ENCODE peak calls at places on chromosomes 7 and 10, in seven cellular contexts. L is stomach, Q is A549, U is adrenal gland, T is uterus, E is prostate gland, R is spleen. A is an unnamed sample.

GRCh38 chr10:123970207-123970926 is 78.8 kb upstream of the CPXM2 start:
- DNase-seq in L (no peak), Q (no peak), U (no peak), T (no peak), E (no peak), R (no peak), A (no peak)

GRCh38 chr7:77702451-77703219 is 6.4 kb downstream of the RSBN1L start:
- DNase-seq in L (no peak), Q (no peak), U (no peak), T (no peak), E (no peak), R (no peak), A (no peak)

GRCh38 chr7:113652501-113652900 is 266.3 kb downstream of the PPP1R3A start:
- DNase-seq in L (no peak), Q (no peak), U (no peak), T (no peak), E (no peak), R (no peak), A (no peak)

GRCh38 chr10:97738616-97739015 is 1.7 kb downstream of the ZFYVE27 start:
- DNase-seq in L (no peak), Q (no peak), U (no peak), T (no peak), E (no peak), R (no peak), A (no peak)

GRCh38 chr7:135525426-135525825 is 15.5 kb upstream of the CNOT4 start:
- DNase-seq in L (no peak), Q (no peak), U (no peak), T (no peak), E (no peak), R (no peak), A (no peak)

GRCh38 chr10:68938117-68938516 is 17.9 kb upstream of the DDX21 start:
- DNase-seq in L (peak), Q (peak), U (no peak), T (no peak), E (no peak), R (no peak), A (no peak)

GRCh38 chr7:53697913-53698312 is 662.5 kb downstream of the POM121L12 start:
- DNase-seq in L (no peak), Q (no peak), U (no peak), T (no peak), E (no peak), R (no peak), A (no peak)

GRCh38 chr7:11969627-11970026 is 137.6 kb upstream of the THSD7A start:
- DNase-seq in L (no peak), Q (no peak), U (no peak), T (no peak), E (no peak), R (no peak), A (no peak)

GRCh38 chr7:22319424-22320403 is 37.2 kb downstream of the RAPGEF5 start:
- DNase-seq in L (no peak), Q (no peak), U (no peak), T (no peak), E (no peak), R (no peak), A (no peak)

GRCh38 chr7:39645482-39646407 is 22.4 kb downstream of the RALA start:
- DNase-seq in L (no peak), Q (no peak), U (peak), T (no peak), E (no peak), R (no peak), A (no peak)

GRCh38 chr7:144004703-144005102 is 4.6 kb downstream of the OR6B1 start:
- DNase-seq in L (no peak), Q (no peak), U (no peak), T (no peak), E (no peak), R (no peak), A (no peak)

GRCh38 chr10:114271779-114272167 is 32.7 kb downstream of the VWA2 start:
- DNase-seq in L (peak), Q (peak), U (peak), T (peak), E (no peak), R (no peak), A (no peak)

GRCh38 chr7:158819571-158820203 is 9.6 kb downstream of the ESYT2 start:
- DNase-seq in L (no peak), Q (no peak), U (no peak), T (no peak), E (no peak), R (no peak), A (no peak)

GRCh38 chr7:101746311-101746710 is 71.1 kb upstream of the CUX1 start:
- DNase-seq in L (no peak), Q (no peak), U (no peak), T (no peak), E (no peak), R (no peak), A (no peak)

GRCh38 chr10:3716093-3716492 is 68.9 kb downstream of the KLF6 start:
- DNase-seq in L (no peak), Q (no peak), U (no peak), T (no peak), E (no peak), R (no peak), A (no peak)

GRCh38 chr7:101567231-101567630 is 61.9 kb downstream of the MYL10 start:
- DNase-seq in L (no peak), Q (no peak), U (no peak), T (no peak), E (no peak), R (no peak), A (no peak)

GRCh38 chr10:10910634-10911033 is 107.0 kb upstream of the CELF2 start:
- DNase-seq in L (no peak), Q (no peak), U (no peak), T (no peak), E (no peak), R (no peak), A (no peak)

GRCh38 chr10:76117949-76118348 is 686.5 kb downstream of the LRMDA start:
- DNase-seq in L (no peak), Q (no peak), U (no peak), T (no peak), E (no peak), R (no peak), A (no peak)

GRCh38 chr7:47327306-47327697 is 254.6 kb downstream of the TNS3 start:
- DNase-seq in L (no peak), Q (no peak), U (no peak), T (no peak), E (no peak), R (no peak), A (no peak)

GRCh38 chr7:155339474-155339873 is 41.8 kb downstream of the INSIG1 start:
- DNase-seq in L (no peak), Q (no peak), U (no peak), T (no peak), E (no peak), R (peak), A (no peak)

GRCh38 chr10:93513091-93513490 is 16.7 kb downstream of the CEP55 start:
- DNase-seq in L (no peak), Q (no peak), U (no peak), T (no peak), E (no peak), R (no peak), A (no peak)

GRCh38 chr10:100303724-100304319 is 17.3 kb upstream of the BLOC1S2 start:
- DNase-seq in L (no peak), Q (peak), U (no peak), T (no peak), E (no peak), R (no peak), A (no peak)

GRCh38 chr10:29830526-29831512 is 196.0 kb upstream of the SVIL start:
- DNase-seq in L (no peak), Q (no peak), U (no peak), T (peak), E (no peak), R (no peak), A (no peak)

GRCh38 chr7:1220958-1221745 is 11.5 kb upstream of the UNCX start:
- DNase-seq in L (no peak), Q (no peak), U (no peak), T (no peak), E (no peak), R (no peak), A (no peak)

GRCh38 chr10:36677170-36677768 is 448.1 kb upstream of the ANKRD30A start:
- DNase-seq in L (no peak), Q (no peak), U (no peak), T (no peak), E (no peak), R (no peak), A (no peak)

GRCh38 chr7:46839651-46840050 is 742.3 kb downstream of the TNS3 start:
- DNase-seq in L (no peak), Q (no peak), U (no peak), T (no peak), E (no peak), R (no peak), A (no peak)

GRCh38 chr10:51233337-51234100 is 159.2 kb downstream of the PRKG1 start:
- DNase-seq in L (no peak), Q (no peak), U (no peak), T (no peak), E (no peak), R (no peak), A (no peak)

GRCh38 chr10:87054373-87055295 is 34.5 kb downstream of the FAM25A start:
- DNase-seq in L (no peak), Q (no peak), U (peak), T (no peak), E (no peak), R (no peak), A (no peak)

GRCh38 chr10:118485641-118486040 is 109.8 kb downstream of the PRLHR start:
- DNase-seq in L (no peak), Q (no peak), U (no peak), T (no peak), E (no peak), R (no peak), A (no peak)

GRCh38 chr10:99708428-99709010 is 23.4 kb downstream of the COX15 start:
- DNase-seq in L (no peak), Q (peak), U (no peak), T (peak), E (no peak), R (no peak), A (no peak)

GRCh38 chr10:132115736-132116135 is 50.0 kb downstream of the JAKMIP3 start:
- DNase-seq in L (no peak), Q (no peak), U (no peak), T (no peak), E (no peak), R (peak), A (no peak)

GRCh38 chr10:121988361-121989324 is at the start of gene TACC2:
- DNase-seq in L (no peak), Q (no peak), U (no peak), T (no peak), E (no peak), R (no peak), A (no peak)

GRCh38 chr10:133261726-133262325 is 14.8 kb downstream of the ADAM8 start:
- DNase-seq in L (peak), Q (peak), U (peak), T (peak), E (peak), R (peak), A (peak)
- H3K27ac ChIP-seq in L (peak), Q (peak), U (no peak), T (peak), E (peak), R (peak), A (peak)

GRCh38 chr7:56107954-56108258 is 1.6 kb upstream of the CHCHD2 start:
- DNase-seq in L (no peak), Q (no peak), U (no peak), T (no peak), E (no peak), R (no peak), A (no peak)

GRCh38 chr7:56105508-56105907 is 768 bp downstream of the CHCHD2 start:
- DNase-seq in L (no peak), Q (peak), U (peak), T (no peak), E (no peak), R (peak), A (peak)

GRCh38 chr7:56110611-56111010 is 4.3 kb upstream of the CHCHD2 start:
- DNase-seq in L (no peak), Q (no peak), U (no peak), T (no peak), E (no peak), R (no peak), A (no peak)

GRCh38 chr7:56106108-56107073 is at the start of gene CHCHD2:
- DNase-seq in L (peak), Q (peak), U (peak), T (peak), E (peak), R (peak), A (peak)
- TF ChIP-seq POLR2A in L (no peak), Q (peak), U (peak), T (peak), E (peak), R (peak), A (peak)

GRCh38 chr7:50791921-50792341 is 9.2 kb upstream of the GRB10 start:
- DNase-seq in L (no peak), Q (peak), U (no peak), T (peak), E (peak), R (no peak), A (no peak)

GRCh38 chr7:50793115-50793946 is 10.6 kb upstream of the GRB10 start:
- DNase-seq in L (peak), Q (peak), U (peak), T (peak), E (peak), R (peak), A (no peak)

GRCh38 chr7:50793947-50794570 is 11.4 kb upstream of the GRB10 start:
- DNase-seq in L (no peak), Q (no peak), U (no peak), T (no peak), E (no peak), R (no peak), A (no peak)

GRCh38 chr7:50792342-50793114 is 9.8 kb upstream of the GRB10 start:
- DNase-seq in L (no peak), Q (peak), U (peak), T (peak), E (no peak), R (peak), A (no peak)

DNA sequence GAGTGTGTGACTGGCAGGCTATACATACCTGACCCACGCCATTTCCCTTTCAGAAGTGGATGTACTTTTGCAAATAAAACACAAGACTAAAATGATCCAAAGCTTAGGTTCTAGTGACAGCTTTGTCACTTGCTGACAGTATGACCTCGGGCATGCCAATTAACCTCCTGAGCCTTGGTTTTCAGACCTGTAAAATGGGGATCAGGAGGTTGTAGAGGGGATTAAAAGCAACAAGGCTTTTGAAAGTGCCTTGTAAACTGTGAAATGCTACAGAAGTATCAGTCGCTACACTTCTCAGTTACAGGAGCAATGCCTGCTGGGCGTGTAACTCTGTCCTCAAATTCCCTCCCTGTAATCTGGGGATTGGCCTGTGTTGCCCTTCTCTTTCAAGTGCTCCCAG is 8.7 kb upstream of the GRB10 start:
- DNase-seq in L (no peak), Q (no peak), U (no peak), T (no peak), E (no peak), R (no peak), A (no peak)
- H3K27ac ChIP-seq in L (peak), Q (peak), U (no peak), T (peak), E (peak), R (no peak), A (no peak)

DNA sequence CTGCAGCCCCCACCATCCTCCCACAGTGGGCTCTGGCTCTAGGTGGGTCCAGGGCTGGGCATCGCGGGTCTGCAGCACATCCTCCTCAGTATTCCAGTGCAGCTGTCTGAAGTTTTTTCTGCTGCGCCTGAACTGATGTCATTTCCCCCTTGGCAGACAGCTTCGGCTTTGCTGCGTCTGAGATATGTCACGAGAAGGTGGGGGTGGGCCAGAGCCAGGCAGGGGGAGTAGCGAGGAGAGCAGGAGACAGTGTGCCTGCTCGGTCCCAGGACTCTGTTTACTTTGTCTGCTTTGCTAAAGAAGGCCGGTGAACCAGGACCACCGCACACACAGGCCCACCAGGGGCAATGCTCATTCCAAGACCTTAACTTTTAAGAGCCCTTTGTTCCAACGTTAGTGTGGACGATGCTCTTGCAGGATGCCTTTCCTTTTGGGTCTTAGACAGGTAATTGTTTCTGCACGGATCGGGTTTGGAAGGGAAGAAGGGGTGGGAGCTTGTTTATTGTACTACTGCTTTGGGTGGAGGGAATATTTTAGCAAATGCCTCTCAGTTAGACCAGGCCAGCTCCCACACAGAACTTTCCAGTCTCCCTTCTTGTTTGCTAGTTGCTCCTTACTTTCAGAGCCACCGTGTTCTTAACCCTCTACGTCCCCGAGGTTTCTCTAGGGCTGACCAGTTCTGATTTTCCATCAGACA is 32.4 kb downstream of the WBP1L start:
- DNase-seq in L (peak), Q (no peak), U (peak), T (peak), E (peak), R (no peak), A (peak)
- TF ChIP-seq POLR2A in L (no peak), Q (no peak), U (peak), T (peak), E (peak), R (no peak), A (peak)

GRCh38 chr7:98352621-98353020 is 48.3 kb downstream of the BAIAP2L1 start:
- DNase-seq in L (no peak), Q (peak), U (no peak), T (no peak), E (peak), R (no peak), A (no peak)
- H3K27ac ChIP-seq in L (no peak), Q (peak), U (no peak), T (no peak), E (no peak), R (no peak), A (no peak)